ENCODE peak calls at places on chromosomes 1 and 21, in ten cellular contexts. One of them, this sample, is unnamed.

GRCh38 chr1:98133151-98133550 is 212.3 kb upstream of the DPYD start:
- DNase-seq in hepatic stellate cell: no peak
- DNase-seq in ELR: no peak
- DNase-seq in fibroblast of mammary gland: no peak
- DNase-seq in PC-3: no peak
- DNase-seq in stimulated activated CD4-positive, alpha-beta T cell treated with anti-CD3 and anti-CD28 coated beads, Interleukin-4, amount 100 ng/mL, for 4 hours: no peak
- DNase-seq in HEK293T: no peak
- DNase-seq in putamen: no peak
- DNase-seq in cerebellum: peak; percentile 1
- DNase-seq in ureter: no peak
- DNase-seq in this sample: no peak

GRCh38 chr1:16131636-16132324 is 24.1 kb downstream of the EPHA2 start:
- DNase-seq in hepatic stellate cell: no peak
- DNase-seq in ELR: no peak
- DNase-seq in fibroblast of mammary gland: no peak
- DNase-seq in PC-3: no peak
- DNase-seq in stimulated activated CD4-positive, alpha-beta T cell treated with anti-CD3 and anti-CD28 coated beads, Interleukin-4, amount 100 ng/mL, for 4 hours: no peak
- DNase-seq in HEK293T: no peak
- DNase-seq in putamen: no peak
- DNase-seq in cerebellum: no peak
- DNase-seq in ureter: no peak
- DNase-seq in this sample: no peak

GRCh38 chr1:55315552-55315951 is 100.4 kb upstream of the USP24 start:
- DNase-seq in hepatic stellate cell: no peak
- DNase-seq in ELR: no peak
- DNase-seq in fibroblast of mammary gland: no peak
- DNase-seq in PC-3: no peak
- DNase-seq in stimulated activated CD4-positive, alpha-beta T cell treated with anti-CD3 and anti-CD28 coated beads, Interleukin-4, amount 100 ng/mL, for 4 hours: no peak
- DNase-seq in HEK293T: no peak
- DNase-seq in putamen: no peak
- DNase-seq in cerebellum: no peak
- DNase-seq in ureter: no peak
- DNase-seq in this sample: no peak

GRCh38 chr1:212234431-212235298 is 50.5 kb upstream of the PPP2R5A start:
- DNase-seq in hepatic stellate cell: peak; percentile 87
- DNase-seq in ELR: peak; percentile 91
- DNase-seq in fibroblast of mammary gland: peak; percentile 97
- DNase-seq in PC-3: peak; percentile 91
- DNase-seq in stimulated activated CD4-positive, alpha-beta T cell treated with anti-CD3 and anti-CD28 coated beads, Interleukin-4, amount 100 ng/mL, for 4 hours: no peak
- DNase-seq in HEK293T: peak; percentile 28
- DNase-seq in putamen: no peak
- DNase-seq in cerebellum: peak; percentile 19
- DNase-seq in ureter: no peak
- DNase-seq in this sample: no peak

GRCh38 chr1:172726740-172727139 is 67.8 kb downstream of the FASLG start:
- DNase-seq in hepatic stellate cell: no peak
- DNase-seq in ELR: peak; percentile 12
- DNase-seq in fibroblast of mammary gland: no peak
- DNase-seq in PC-3: no peak
- DNase-seq in stimulated activated CD4-positive, alpha-beta T cell treated with anti-CD3 and anti-CD28 coated beads, Interleukin-4, amount 100 ng/mL, for 4 hours: no peak
- DNase-seq in HEK293T: no peak
- DNase-seq in putamen: no peak
- DNase-seq in cerebellum: no peak
- DNase-seq in ureter: no peak
- DNase-seq in this sample: no peak

GRCh38 chr21:37407719-37408455 is 41.3 kb downstream of the DYRK1A start:
- DNase-seq in hepatic stellate cell: no peak
- DNase-seq in ELR: no peak
- DNase-seq in fibroblast of mammary gland: peak; percentile 43
- DNase-seq in PC-3: no peak
- DNase-seq in stimulated activated CD4-positive, alpha-beta T cell treated with anti-CD3 and anti-CD28 coated beads, Interleukin-4, amount 100 ng/mL, for 4 hours: no peak
- DNase-seq in HEK293T: no peak
- DNase-seq in putamen: no peak
- DNase-seq in cerebellum: no peak
- DNase-seq in ureter: no peak
- DNase-seq in this sample: no peak

GRCh38 chr1:221845650-221846371 is 103.9 kb upstream of the DUSP10 start:
- DNase-seq in hepatic stellate cell: no peak
- DNase-seq in ELR: no peak
- DNase-seq in fibroblast of mammary gland: peak; percentile 88
- DNase-seq in PC-3: peak; percentile 98
- DNase-seq in stimulated activated CD4-positive, alpha-beta T cell treated with anti-CD3 and anti-CD28 coated beads, Interleukin-4, amount 100 ng/mL, for 4 hours: no peak
- DNase-seq in HEK293T: peak; percentile 33
- DNase-seq in putamen: no peak
- DNase-seq in cerebellum: no peak
- DNase-seq in ureter: peak; percentile 70
- DNase-seq in this sample: peak; percentile 82

GRCh38 chr1:242530761-242531160 is 6.3 kb upstream of the PLD5 start:
- DNase-seq in hepatic stellate cell: no peak
- DNase-seq in ELR: no peak
- DNase-seq in fibroblast of mammary gland: peak; percentile 38
- DNase-seq in PC-3: no peak
- DNase-seq in stimulated activated CD4-positive, alpha-beta T cell treated with anti-CD3 and anti-CD28 coated beads, Interleukin-4, amount 100 ng/mL, for 4 hours: no peak
- DNase-seq in HEK293T: no peak
- DNase-seq in putamen: no peak
- DNase-seq in cerebellum: no peak
- DNase-seq in ureter: no peak
- DNase-seq in this sample: no peak

GRCh38 chr1:239811211-239811902 is 280.3 kb upstream of the FMN2 start:
- DNase-seq in hepatic stellate cell: no peak
- DNase-seq in ELR: peak; percentile 21
- DNase-seq in fibroblast of mammary gland: no peak
- DNase-seq in PC-3: no peak
- DNase-seq in stimulated activated CD4-positive, alpha-beta T cell treated with anti-CD3 and anti-CD28 coated beads, Interleukin-4, amount 100 ng/mL, for 4 hours: no peak
- DNase-seq in HEK293T: no peak
- DNase-seq in putamen: peak; percentile 64
- DNase-seq in cerebellum: no peak
- DNase-seq in ureter: no peak
- DNase-seq in this sample: no peak

GRCh38 chr1:20402585-20403422 is 83.2 kb downstream of the CAMK2N1 start:
- DNase-seq in hepatic stellate cell: no peak
- DNase-seq in ELR: no peak
- DNase-seq in fibroblast of mammary gland: no peak
- DNase-seq in PC-3: no peak
- DNase-seq in stimulated activated CD4-positive, alpha-beta T cell treated with anti-CD3 and anti-CD28 coated beads, Interleukin-4, amount 100 ng/mL, for 4 hours: no peak
- DNase-seq in HEK293T: no peak
- DNase-seq in putamen: no peak
- DNase-seq in cerebellum: no peak
- DNase-seq in ureter: no peak
- DNase-seq in this sample: peak; percentile 19

GRCh38 chr21:36235058-36235582 is 78.5 kb downstream of the DOP1B start:
- DNase-seq in hepatic stellate cell: peak; percentile 17
- DNase-seq in ELR: no peak
- DNase-seq in fibroblast of mammary gland: no peak
- DNase-seq in PC-3: no peak
- DNase-seq in stimulated activated CD4-positive, alpha-beta T cell treated with anti-CD3 and anti-CD28 coated beads, Interleukin-4, amount 100 ng/mL, for 4 hours: no peak
- DNase-seq in HEK293T: no peak
- DNase-seq in putamen: no peak
- DNase-seq in cerebellum: no peak
- DNase-seq in ureter: no peak
- DNase-seq in this sample: no peak

GRCh38 chr1:241499910-241500309 is 19.6 kb downstream of the FH start:
- DNase-seq in hepatic stellate cell: peak; percentile 6
- DNase-seq in ELR: peak; percentile 65
- DNase-seq in fibroblast of mammary gland: peak; percentile 75
- DNase-seq in PC-3: peak; percentile 82
- DNase-seq in stimulated activated CD4-positive, alpha-beta T cell treated with anti-CD3 and anti-CD28 coated beads, Interleukin-4, amount 100 ng/mL, for 4 hours: no peak
- DNase-seq in HEK293T: no peak
- DNase-seq in putamen: no peak
- DNase-seq in cerebellum: peak; percentile 69
- DNase-seq in ureter: no peak
- DNase-seq in this sample: peak; percentile 22

GRCh38 chr1:225509770-225510169 is 81.9 kb upstream of the LBR start:
- DNase-seq in hepatic stellate cell: no peak
- DNase-seq in ELR: peak; percentile 48
- DNase-seq in fibroblast of mammary gland: peak; percentile 27
- DNase-seq in PC-3: peak; percentile 88
- DNase-seq in stimulated activated CD4-positive, alpha-beta T cell treated with anti-CD3 and anti-CD28 coated beads, Interleukin-4, amount 100 ng/mL, for 4 hours: no peak
- DNase-seq in HEK293T: no peak
- DNase-seq in putamen: no peak
- DNase-seq in cerebellum: no peak
- DNase-seq in ureter: no peak
- DNase-seq in this sample: no peak

GRCh38 chr1:108816049-108816882 is 40.6 kb downstream of the AKNAD1 start:
- DNase-seq in hepatic stellate cell: peak; percentile 74
- DNase-seq in ELR: peak; percentile 94
- DNase-seq in fibroblast of mammary gland: peak; percentile 94
- DNase-seq in PC-3: peak; percentile 44
- DNase-seq in stimulated activated CD4-positive, alpha-beta T cell treated with anti-CD3 and anti-CD28 coated beads, Interleukin-4, amount 100 ng/mL, for 4 hours: no peak
- DNase-seq in HEK293T: peak; percentile 60
- DNase-seq in putamen: peak; percentile 95
- DNase-seq in cerebellum: peak; percentile 77
- DNase-seq in ureter: peak; percentile 72
- DNase-seq in this sample: peak; percentile 74

GRCh38 chr1:15848143-15848928 is 829 bp downstream of the SPEN start:
- DNase-seq in hepatic stellate cell: no peak
- DNase-seq in ELR: peak; percentile 57
- DNase-seq in fibroblast of mammary gland: no peak
- DNase-seq in PC-3: no peak
- DNase-seq in stimulated activated CD4-positive, alpha-beta T cell treated with anti-CD3 and anti-CD28 coated beads, Interleukin-4, amount 100 ng/mL, for 4 hours: peak; percentile 47
- DNase-seq in HEK293T: no peak
- DNase-seq in putamen: peak; percentile 29
- DNase-seq in cerebellum: peak; percentile 36
- DNase-seq in ureter: no peak
- DNase-seq in this sample: peak; percentile 22

GRCh38 chr1:62012821-62013220 is 181.8 kb upstream of the L1TD1 start:
- DNase-seq in hepatic stellate cell: no peak
- DNase-seq in ELR: no peak
- DNase-seq in fibroblast of mammary gland: no peak
- DNase-seq in PC-3: no peak
- DNase-seq in stimulated activated CD4-positive, alpha-beta T cell treated with anti-CD3 and anti-CD28 coated beads, Interleukin-4, amount 100 ng/mL, for 4 hours: no peak
- DNase-seq in HEK293T: no peak
- DNase-seq in putamen: no peak
- DNase-seq in cerebellum: no peak
- DNase-seq in ureter: peak; percentile 49
- DNase-seq in this sample: no peak

GRCh38 chr1:99456536-99456935 is 189.4 kb upstream of the PALMD start:
- DNase-seq in hepatic stellate cell: peak; percentile 19
- DNase-seq in ELR: peak; percentile 57
- DNase-seq in fibroblast of mammary gland: peak; percentile 70
- DNase-seq in PC-3: peak; percentile 84
- DNase-seq in stimulated activated CD4-positive, alpha-beta T cell treated with anti-CD3 and anti-CD28 coated beads, Interleukin-4, amount 100 ng/mL, for 4 hours: no peak
- DNase-seq in HEK293T: no peak
- DNase-seq in putamen: no peak
- DNase-seq in cerebellum: peak; percentile 82
- DNase-seq in ureter: no peak
- DNase-seq in this sample: no peak

GRCh38 chr1:17340358-17340757 is 31.6 kb upstream of the PADI6 start:
- DNase-seq in hepatic stellate cell: no peak
- DNase-seq in ELR: no peak
- DNase-seq in fibroblast of mammary gland: no peak
- DNase-seq in PC-3: peak; percentile 43
- DNase-seq in stimulated activated CD4-positive, alpha-beta T cell treated with anti-CD3 and anti-CD28 coated beads, Interleukin-4, amount 100 ng/mL, for 4 hours: no peak
- DNase-seq in HEK293T: no peak
- DNase-seq in putamen: no peak
- DNase-seq in cerebellum: no peak
- DNase-seq in ureter: no peak
- DNase-seq in this sample: no peak

GRCh38 chr1:17014671-17015567 is 3.2 kb upstream of the ATP13A2 start:
- DNase-seq in hepatic stellate cell: no peak
- DNase-seq in ELR: no peak
- DNase-seq in fibroblast of mammary gland: peak; percentile 12
- DNase-seq in PC-3: no peak
- DNase-seq in stimulated activated CD4-positive, alpha-beta T cell treated with anti-CD3 and anti-CD28 coated beads, Interleukin-4, amount 100 ng/mL, for 4 hours: no peak
- DNase-seq in HEK293T: no peak
- DNase-seq in putamen: no peak
- DNase-seq in cerebellum: no peak
- DNase-seq in ureter: no peak
- DNase-seq in this sample: no peak

GRCh38 chr1:201149400-201149799 is 4.9 kb downstream of the TMEM9 start:
- DNase-seq in hepatic stellate cell: peak; percentile 44
- DNase-seq in ELR: peak; percentile 73
- DNase-seq in fibroblast of mammary gland: peak; percentile 55
- DNase-seq in PC-3: peak; percentile 94
- DNase-seq in stimulated activated CD4-positive, alpha-beta T cell treated with anti-CD3 and anti-CD28 coated beads, Interleukin-4, amount 100 ng/mL, for 4 hours: no peak
- DNase-seq in HEK293T: peak; percentile 65
- DNase-seq in putamen: no peak
- DNase-seq in cerebellum: peak; percentile 35
- DNase-seq in ureter: no peak
- DNase-seq in this sample: no peak

GRCh38 chr1:243950166-243950565 is 100.1 kb upstream of the AKT3 start:
- DNase-seq in hepatic stellate cell: peak; percentile 49
- DNase-seq in ELR: peak; percentile 89
- DNase-seq in fibroblast of mammary gland: peak; percentile 82
- DNase-seq in PC-3: peak; percentile 79
- DNase-seq in stimulated activated CD4-positive, alpha-beta T cell treated with anti-CD3 and anti-CD28 coated beads, Interleukin-4, amount 100 ng/mL, for 4 hours: no peak
- DNase-seq in HEK293T: no peak
- DNase-seq in putamen: no peak
- DNase-seq in cerebellum: no peak
- DNase-seq in ureter: no peak
- DNase-seq in this sample: no peak

GRCh38 chr1:10693497-10694273 is 102.8 kb downstream of the CASZ1 start:
- DNase-seq in hepatic stellate cell: peak; percentile 63
- DNase-seq in ELR: peak; percentile 39
- DNase-seq in fibroblast of mammary gland: no peak
- DNase-seq in PC-3: peak; percentile 22
- DNase-seq in stimulated activated CD4-positive, alpha-beta T cell treated with anti-CD3 and anti-CD28 coated beads, Interleukin-4, amount 100 ng/mL, for 4 hours: peak; percentile 25
- DNase-seq in HEK293T: peak; percentile 55
- DNase-seq in putamen: no peak
- DNase-seq in cerebellum: no peak
- DNase-seq in ureter: no peak
- DNase-seq in this sample: no peak

GRCh38 chr1:8627728-8628127 is 189.7 kb downstream of the RERE start:
- DNase-seq in hepatic stellate cell: no peak
- DNase-seq in ELR: no peak
- DNase-seq in fibroblast of mammary gland: no peak
- DNase-seq in PC-3: no peak
- DNase-seq in stimulated activated CD4-positive, alpha-beta T cell treated with anti-CD3 and anti-CD28 coated beads, Interleukin-4, amount 100 ng/mL, for 4 hours: no peak
- DNase-seq in HEK293T: no peak
- DNase-seq in putamen: no peak
- DNase-seq in cerebellum: no peak
- DNase-seq in ureter: no peak
- DNase-seq in this sample: no peak

GRCh38 chr1:194658090-194658439 is 1471.7 kb upstream of the B3GALT2 start:
- DNase-seq in hepatic stellate cell: no peak
- DNase-seq in ELR: peak; percentile 84
- DNase-seq in fibroblast of mammary gland: peak; percentile 3
- DNase-seq in PC-3: peak; percentile 78
- DNase-seq in stimulated activated CD4-positive, alpha-beta T cell treated with anti-CD3 and anti-CD28 coated beads, Interleukin-4, amount 100 ng/mL, for 4 hours: no peak
- DNase-seq in HEK293T: no peak
- DNase-seq in putamen: no peak
- DNase-seq in cerebellum: no peak
- DNase-seq in ureter: no peak
- DNase-seq in this sample: no peak

GRCh38 chr1:82819234-82819633 is 1018.5 kb downstream of the ADGRL2 start:
- DNase-seq in hepatic stellate cell: no peak
- DNase-seq in ELR: no peak
- DNase-seq in fibroblast of mammary gland: no peak
- DNase-seq in PC-3: no peak
- DNase-seq in stimulated activated CD4-positive, alpha-beta T cell treated with anti-CD3 and anti-CD28 coated beads, Interleukin-4, amount 100 ng/mL, for 4 hours: no peak
- DNase-seq in HEK293T: no peak
- DNase-seq in putamen: no peak
- DNase-seq in cerebellum: no peak
- DNase-seq in ureter: no peak
- DNase-seq in this sample: no peak

GRCh38 chr1:173508541-173508940 is 31.4 kb downstream of the PRDX6 start:
- DNase-seq in hepatic stellate cell: no peak
- DNase-seq in ELR: peak; percentile 39
- DNase-seq in fibroblast of mammary gland: no peak
- DNase-seq in PC-3: peak; percentile 96
- DNase-seq in stimulated activated CD4-positive, alpha-beta T cell treated with anti-CD3 and anti-CD28 coated beads, Interleukin-4, amount 100 ng/mL, for 4 hours: no peak
- DNase-seq in HEK293T: no peak
- DNase-seq in putamen: no peak
- DNase-seq in cerebellum: no peak
- DNase-seq in ureter: no peak
- DNase-seq in this sample: no peak

GRCh38 chr1:182061597-182061996 is at the start of gene ZNF648:
- DNase-seq in hepatic stellate cell: no peak
- DNase-seq in ELR: no peak
- DNase-seq in fibroblast of mammary gland: no peak
- DNase-seq in PC-3: no peak
- DNase-seq in stimulated activated CD4-positive, alpha-beta T cell treated with anti-CD3 and anti-CD28 coated beads, Interleukin-4, amount 100 ng/mL, for 4 hours: no peak
- DNase-seq in HEK293T: no peak
- DNase-seq in putamen: no peak
- DNase-seq in cerebellum: no peak
- DNase-seq in ureter: no peak
- DNase-seq in this sample: no peak

GRCh38 chr1:1433804-1434130 is 1.7 kb upstream of the VWA1 start:
- DNase-seq in hepatic stellate cell: peak; percentile 46
- DNase-seq in ELR: peak; percentile 33
- DNase-seq in fibroblast of mammary gland: peak; percentile 18
- DNase-seq in PC-3: peak; percentile 75
- DNase-seq in stimulated activated CD4-positive, alpha-beta T cell treated with anti-CD3 and anti-CD28 coated beads, Interleukin-4, amount 100 ng/mL, for 4 hours: peak; percentile 52
- DNase-seq in HEK293T: peak; percentile 14
- DNase-seq in putamen: no peak
- DNase-seq in cerebellum: peak; percentile 7
- DNase-seq in ureter: no peak
- DNase-seq in this sample: no peak

This sample was measured in NCI-H1092.